ENCODE peak calls at places on chromosomes 5 and 9, in eight cellular contexts. N is stimulated activated naive B cell treated with anti-CD40 and anti-IgM and Interleukin-4, amounts not matched to agents 10 μg/mL and 1 μg/mL and 100 μg/mL, for 72 hours; J is NCI-H774; A is glomerular endothelial cell; P is cardiac septum; Q is Ammon's horn; U is Caki2; V is foreskin keratinocyte. K is an unnamed sample.

GRCh38 chr5:138369249-138369648 is 16.8 kb downstream of the KDM3B start:
- DNase-seq in N (no peak), J (no peak), A (no peak), P (no peak), Q (no peak), U (no peak), V (no peak), K (no peak)

GRCh38 chr9:85569988-85570387 is 171.8 kb downstream of the AGTPBP1 start:
- DNase-seq in N (no peak), J (no peak), A (no peak), P (no peak), Q (no peak), U (peak), V (peak), K (no peak)

GRCh38 chr5:27450607-27451006 is 412.2 kb upstream of the CDH9 start:
- DNase-seq in N (no peak), J (peak), A (no peak), P (no peak), Q (no peak), U (no peak), V (peak), K (no peak)

GRCh38 chr9:117887383-117887782 is 183.2 kb downstream of the TLR4 start:
- DNase-seq in N (no peak), J (no peak), A (no peak), P (no peak), Q (no peak), U (no peak), V (peak), K (no peak)

GRCh38 chr9:128497824-128498610 is 6.5 kb upstream of the GLE1 start:
- DNase-seq in N (no peak), J (no peak), A (no peak), P (no peak), Q (peak), U (no peak), V (no peak), K (no peak)

GRCh38 chr9:20271723-20272122 is 350.6 kb downstream of the MLLT3 start:
- DNase-seq in N (no peak), J (no peak), A (no peak), P (no peak), Q (no peak), U (no peak), V (no peak), K (no peak)

GRCh38 chr9:134690301-134690751 is 48.7 kb downstream of the COL5A1 start:
- DNase-seq in N (no peak), J (no peak), A (no peak), P (peak), Q (no peak), U (no peak), V (no peak), K (no peak)

GRCh38 chr9:110370316-110370715 is 32.7 kb upstream of the TXNDC8 start:
- DNase-seq in N (no peak), J (no peak), A (no peak), P (no peak), Q (no peak), U (peak), V (peak), K (no peak)

GRCh38 chr5:175378444-175379028 is 65.4 kb downstream of the DRD1 start:
- DNase-seq in N (no peak), J (peak), A (no peak), P (no peak), Q (no peak), U (peak), V (peak), K (peak)

GRCh38 chr5:59173568-59173967 is 590.7 kb downstream of the RAB3C start:
- DNase-seq in N (no peak), J (no peak), A (no peak), P (no peak), Q (no peak), U (no peak), V (no peak), K (no peak)

GRCh38 chr5:39076101-39076756 is 2.0 kb upstream of the RICTOR start:
- DNase-seq in N (no peak), J (no peak), A (no peak), P (no peak), Q (no peak), U (peak), V (no peak), K (no peak)

GRCh38 chr9:107484117-107484723 is 5.3 kb downstream of the KLF4 start:
- DNase-seq in N (no peak), J (peak), A (no peak), P (no peak), Q (peak), U (peak), V (peak), K (no peak)

GRCh38 chr5:138664276-138664943 is 88.8 kb upstream of the CTNNA1 start:
- DNase-seq in N (no peak), J (no peak), A (no peak), P (no peak), Q (peak), U (no peak), V (peak), K (no peak)

GRCh38 chr5:139676406-139676805 is 28.3 kb downstream of the CXXC5 start:
- DNase-seq in N (no peak), J (no peak), A (no peak), P (no peak), Q (peak), U (no peak), V (no peak), K (no peak)

GRCh38 chr9:114026335-114026734 is 51.8 kb downstream of the AMBP start:
- DNase-seq in N (no peak), J (no peak), A (no peak), P (no peak), Q (no peak), U (no peak), V (no peak), K (no peak)

GRCh38 chr5:172482156-172483020 is 28.1 kb upstream of the SH3PXD2B start:
- DNase-seq in N (no peak), J (no peak), A (no peak), P (peak), Q (no peak), U (no peak), V (no peak), K (no peak)

GRCh38 chr9:35689601-35690446 is at the start of gene TPM2:
- DNase-seq in N (no peak), J (no peak), A (no peak), P (peak), Q (no peak), U (no peak), V (peak), K (no peak)

GRCh38 chr5:73625314-73625904 is 587 bp upstream of the ARHGEF28 start:
- DNase-seq in N (no peak), J (no peak), A (no peak), P (no peak), Q (peak), U (no peak), V (no peak), K (no peak)

GRCh38 chr5:148984333-148984732 is 78.5 kb downstream of the SH3TC2 start:
- DNase-seq in N (no peak), J (no peak), A (no peak), P (no peak), Q (no peak), U (peak), V (peak), K (no peak)

GRCh38 chr5:68932830-68933434 is 160.9 kb upstream of the SLC30A5 start:
- DNase-seq in N (no peak), J (no peak), A (no peak), P (no peak), Q (no peak), U (peak), V (no peak), K (no peak)

GRCh38 chr9:68869020-68869419 is 144.9 kb downstream of the PRKACG start:
- DNase-seq in N (no peak), J (no peak), A (no peak), P (no peak), Q (no peak), U (no peak), V (no peak), K (no peak)

GRCh38 chr9:37963936-37964739 is 60.2 kb upstream of the SLC25A51 start:
- DNase-seq in N (no peak), J (peak), A (peak), P (no peak), Q (peak), U (peak), V (peak), K (no peak)

K was measured in SK-N-MC.